ENCODE peak calls at places on chromosomes 13 and 19, in seven cellular contexts. E is lower lobe of right lung, D is SK-N-SH, O is A549, K is tibial nerve, N is suprapubic skin, H is GM23338. Z is an unnamed sample. For H3K4me1, the result is how much of the 10 kb centered on the place peaks cover.

GRCh38 chr13:44049546-44049945 is 169.8 kb downstream of the LACC1 start:
- DNase-seq in N (no peak), K (no peak), H (no peak), O (no peak), D (no peak), E (no peak), Z (no peak)

GRCh38 chr19:38842439-38843174 is 7.2 kb downstream of the HNRNPL start:
- DNase-seq in E (no peak), H (no peak), D (no peak), N (no peak), K (no peak), O (peak), Z (no peak)

GRCh38 chr19:41106177-41106576 is 8.1 kb upstream of the CYP2F1 start:
- DNase-seq in N (no peak), O (no peak), H (no peak), D (no peak), E (no peak), K (no peak), Z (no peak)

GRCh38 chr13:51682691-51683090 is 98.4 kb downstream of the WDFY2 start:
- DNase-seq in K (no peak), D (no peak), E (no peak), O (no peak), N (no peak), H (no peak), Z (no peak)

GRCh38 chr13:62920181-62920580 is 1504.5 kb upstream of the PCDH20 start:
- DNase-seq in E (no peak), D (no peak), H (no peak), O (no peak), K (no peak), N (no peak), Z (no peak)

GRCh38 chr19:4369109-4369887 is 25.9 kb downstream of the MPND start:
- DNase-seq in D (no peak), K (no peak), E (peak), O (no peak), H (peak), N (peak), Z (no peak)

GRCh38 chr13:113833111-113833830 is 30.6 kb downstream of the GAS6 start:
- DNase-seq in D (no peak), O (no peak), E (peak), K (no peak), H (no peak), N (no peak), Z (no peak)

GRCh38 chr13:110610955-110611595 is 4.3 kb upstream of the NAXD start:
- DNase-seq in O (no peak), N (no peak), D (no peak), K (no peak), E (no peak), H (no peak), Z (no peak)

GRCh38 chr19:58586131-58586765 is 13.1 kb upstream of the MZF1 start:
- DNase-seq in K (no peak), H (no peak), N (no peak), O (no peak), E (no peak), D (no peak), Z (no peak)

GRCh38 chr13:71610876-71611275 is 256.1 kb downstream of the DACH1 start:
- DNase-seq in E (no peak), N (no peak), H (no peak), D (no peak), O (no peak), K (no peak), Z (no peak)

GRCh38 chr13:60583196-60583908 is 186.3 kb downstream of the TDRD3 start:
- DNase-seq in E (no peak), O (no peak), K (peak), H (peak), N (no peak), D (no peak), Z (peak)

GRCh38 chr13:101082441-101082840 is 333.9 kb downstream of the NALCN start:
- DNase-seq in H (no peak), E (no peak), N (no peak), O (no peak), D (no peak), K (no peak), Z (no peak)

GRCh38 chr13:74325106-74325505 is 190.9 kb upstream of the KLF12 start:
- DNase-seq in K (no peak), D (peak), N (no peak), H (no peak), O (no peak), E (no peak), Z (peak)

GRCh38 chr13:101149735-101150380 is 266.4 kb downstream of the NALCN start:
- DNase-seq in D (peak), O (peak), K (no peak), E (no peak), N (no peak), H (peak), Z (no peak)

GRCh38 chr19:46840157-46840942 is 10.3 kb downstream of the AP2S1 start:
- DNase-seq in O (no peak), E (no peak), H (peak), N (no peak), D (peak), K (no peak), Z (no peak)

DNA sequence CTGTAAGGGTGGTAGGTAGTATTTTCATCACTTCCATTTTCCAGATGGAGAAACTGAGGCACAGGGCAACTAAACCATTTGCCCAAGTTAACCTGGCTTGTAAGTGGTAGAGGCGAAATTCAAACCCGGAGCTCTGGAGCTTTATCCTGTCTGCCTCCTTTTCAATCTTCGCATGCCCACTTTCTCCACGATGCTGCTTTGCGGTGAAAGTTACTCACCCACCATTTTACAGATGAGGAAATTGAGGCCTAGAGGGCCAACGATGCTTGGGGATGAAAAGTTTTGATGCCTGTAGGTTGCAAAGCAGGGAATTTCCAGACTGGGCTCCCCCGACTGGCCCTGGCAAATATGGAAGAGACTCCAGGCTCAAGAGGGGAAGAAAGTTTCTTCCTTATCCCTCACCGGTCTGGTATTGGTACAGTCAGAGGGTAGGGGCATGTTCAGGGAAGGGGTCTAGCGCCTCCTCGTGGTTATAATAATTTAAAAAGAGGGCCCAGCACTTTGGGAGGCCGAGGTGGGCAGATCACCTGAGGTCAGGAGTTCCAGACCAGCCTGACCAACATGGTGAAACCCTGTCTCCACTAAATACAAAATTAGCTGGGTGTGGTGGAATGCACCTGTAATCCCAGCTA is 1.9 kb upstream of the SH2D3A start:
- DNase-seq in K (no peak), N (no peak), D (peak), O (no peak), H (peak), E (no peak), Z (no peak)
- TF ChIP-seq CTCF in K (no peak), N (no peak), D (peak), O (peak), H (peak), E (peak), Z (peak)

DNA sequence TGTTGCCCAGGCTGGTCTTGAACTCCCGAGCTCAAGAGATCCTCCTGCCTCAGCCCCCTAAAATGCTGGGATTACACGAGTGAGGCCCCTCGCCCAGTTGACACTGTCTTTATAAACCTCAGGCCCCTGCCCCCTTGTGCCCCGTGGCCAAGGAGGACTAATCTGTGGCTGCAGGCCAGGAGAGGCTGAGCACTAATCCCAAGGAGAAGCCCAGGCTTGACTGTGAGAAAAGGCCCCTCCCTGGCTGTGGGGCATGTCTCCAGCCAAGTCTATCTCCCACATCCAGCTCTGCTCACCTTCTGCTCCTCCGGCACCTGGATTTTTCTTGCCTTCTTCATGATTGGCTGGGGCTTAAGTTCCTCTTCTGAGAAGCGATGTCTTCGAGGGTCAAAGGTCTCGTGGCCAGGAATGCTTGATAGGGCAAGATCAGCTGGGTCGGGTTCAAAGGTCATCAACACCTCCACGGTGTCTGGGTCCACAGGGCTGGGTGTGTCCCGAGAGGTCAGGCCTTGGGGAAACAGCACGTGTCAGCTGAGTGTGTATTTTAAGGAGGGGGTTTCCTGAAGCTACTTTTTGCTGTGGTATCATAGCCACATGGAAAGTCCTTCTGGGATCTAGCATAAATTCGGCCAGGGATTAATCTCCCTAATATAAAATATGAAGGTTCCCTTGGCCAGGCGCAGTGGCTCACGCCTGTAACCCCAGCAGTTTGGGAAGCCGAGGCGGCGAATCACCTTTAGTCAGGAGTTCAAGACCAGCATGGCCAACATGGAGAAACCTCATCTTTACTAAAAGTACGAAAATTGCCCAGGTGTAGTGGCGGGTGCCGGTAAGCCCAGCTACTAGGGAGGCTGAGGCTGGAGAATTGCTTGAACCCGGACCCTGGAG is 3.8 kb downstream of the DBP start:
- DNase-seq in E (no peak), O (no peak), H (no peak), D (no peak), N (peak), K (no peak), Z (no peak)
- H3K4me1 ChIP-seq in E (half or more), O (half or more), H (under half), D (under half), N (half or more), K (half or more), Z (half or more)

GRCh38 chr19:51020988-51021651 is 1.6 kb upstream of the KLK10 start:
- DNase-seq in H (peak), O (peak), D (peak), E (no peak), N (no peak), K (no peak), Z (no peak)
- H3K27ac ChIP-seq in H (no peak), O (no peak), D (no peak), E (no peak), N (no peak), K (no peak), Z (no peak)

GRCh38 chr19:17089238-17089637 is 13.7 kb downstream of the MYO9B start:
- DNase-seq in O (no peak), E (no peak), D (no peak), K (no peak), N (no peak), H (no peak), Z (no peak)
- TF ChIP-seq CTCF in O (no peak), E (no peak), D (no peak), K (no peak), N (no peak), H (no peak), Z (no peak)

GRCh38 chr19:12791345-12792047 is at the start of gene JUNB:
- DNase-seq in D (peak), E (peak), H (peak), K (peak), O (peak), N (peak), Z (peak)

GRCh38 chr19:12793290-12794195 is 2.3 kb downstream of the JUNB start:
- DNase-seq in O (peak), E (peak), D (peak), H (peak), K (peak), N (peak), Z (peak)

GRCh38 chr19:12794196-12794921 is 3.1 kb downstream of the JUNB start:
- DNase-seq in N (peak), D (no peak), H (no peak), O (no peak), E (no peak), K (no peak), Z (no peak)

GRCh38 chr19:12792048-12792852 is 964 bp downstream of the JUNB start:
- DNase-seq in O (no peak), D (peak), K (no peak), N (peak), E (peak), H (peak), Z (peak)

DNA sequence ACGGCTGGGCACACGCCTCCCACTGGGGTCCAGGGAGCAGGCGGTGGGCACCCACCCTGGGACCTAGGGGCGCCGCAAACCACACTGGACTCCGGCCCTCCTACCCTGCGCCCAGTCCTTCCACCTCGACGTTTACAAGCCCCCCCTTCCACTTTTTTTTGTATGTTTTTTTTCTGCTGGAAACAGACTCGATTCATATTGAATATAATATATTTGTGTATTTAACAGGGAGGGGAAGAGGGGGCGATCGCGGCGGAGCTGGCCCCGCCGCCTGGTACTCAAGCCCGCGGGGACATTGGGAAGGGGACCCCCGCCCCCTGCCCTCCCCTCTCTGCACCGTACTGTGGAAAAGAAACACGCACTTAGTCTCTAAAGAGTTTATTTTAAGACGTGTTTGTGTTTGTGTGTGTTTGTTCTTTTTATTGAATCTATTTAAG is 1.6 kb downstream of the JUNB start:
- DNase-seq in O (no peak), K (no peak), N (no peak), E (no peak), H (no peak), D (no peak), Z (no peak)
- H3K4me1 ChIP-seq in O (under half), K (under half), N (half or more), E (under half), H (under half), D (under half), Z (under half)

DNA sequence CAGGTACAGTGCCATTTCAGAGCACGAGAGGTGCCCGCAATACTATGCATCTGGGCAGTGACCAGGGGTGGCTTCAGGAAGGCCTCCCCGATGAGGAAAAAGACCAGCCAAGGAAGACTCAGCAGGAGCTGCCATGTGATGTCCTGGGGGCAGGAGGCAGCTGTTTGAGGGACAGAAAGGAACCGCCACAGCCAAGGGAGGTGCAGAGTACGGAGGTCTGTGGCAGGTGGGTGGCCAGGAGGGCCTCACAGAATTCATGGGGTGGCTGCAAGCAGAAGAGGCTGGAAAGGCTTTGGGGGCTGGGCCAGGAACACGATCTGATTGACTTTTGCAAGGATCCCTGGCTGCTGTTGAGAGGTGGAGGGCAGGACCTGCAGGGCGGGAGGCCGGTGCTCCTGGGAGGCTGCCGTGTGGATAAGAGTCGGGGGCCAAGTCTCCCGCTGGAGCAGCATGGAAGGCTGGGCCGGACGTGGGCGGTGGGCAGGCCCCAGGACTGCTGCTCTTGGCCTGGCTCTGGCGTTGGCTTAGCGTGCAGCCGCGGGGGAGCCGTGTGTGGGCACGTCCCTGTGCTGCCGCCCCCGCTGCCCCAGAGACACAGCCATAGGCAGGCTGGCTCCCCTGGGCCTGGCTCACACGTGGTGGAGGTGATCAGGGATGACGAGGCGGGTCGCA is 29.1 kb downstream of the CEBPA start:
- DNase-seq in K (no peak), D (no peak), H (no peak), O (no peak), N (no peak), E (no peak), Z (no peak)
- H3K27ac ChIP-seq in K (no peak), D (no peak), H (no peak), O (peak), N (peak), E (peak), Z (no peak)

GRCh38 chr13:40665754-40666057 is 735 bp downstream of the FOXO1 start:
- DNase-seq in K (no peak), D (peak), O (peak), N (no peak), H (no peak), E (no peak), Z (no peak)
- TF ChIP-seq CTCF in K (no peak), D (no peak), O (no peak), N (no peak), H (no peak), E (no peak), Z (no peak)

GRCh38 chr19:1473424-1473851 is 5.6 kb downstream of the C19orf25 start:
- DNase-seq in N (no peak), K (no peak), O (no peak), H (no peak), D (peak), E (no peak), Z (no peak)
- H3K4me1 ChIP-seq in N (half or more), K (half or more), O (under half), H (under half), D (under half), E (under half), Z (half or more)

Z was measured in heart right ventricle.